ENCODE peak calls at places on chromosomes 1 and 21, in six cellular contexts. H, Y, B, D, Q and G are unnamed samples.

GRCh38 chr21:29581393-29581792 is 282.7 kb downstream of the BACH1 start:
- DNase-seq in H (no peak), Y (no peak), B (no peak), D (no peak), Q (no peak), G (no peak)

GRCh38 chr1:54803761-54804470 is 2.8 kb upstream of the TTC22 start:
- DNase-seq in H (peak; percentile 39), Y (peak; percentile 59), B (no peak), D (no peak), Q (no peak), G (no peak)

GRCh38 chr1:18486195-18486594 is 5.5 kb downstream of the KLHDC7A start:
- DNase-seq in H (no peak), Y (no peak), B (no peak), D (peak; percentile 41), Q (no peak), G (no peak)

GRCh38 chr1:94130851-94131595 is 10.1 kb upstream of the ABCA4 start:
- DNase-seq in H (no peak), Y (no peak), B (no peak), D (no peak), Q (peak; percentile 74), G (no peak)

GRCh38 chr1:53324728-53325297 is 3.1 kb downstream of the LRP8 start:
- DNase-seq in H (no peak), Y (no peak), B (no peak), D (no peak), Q (no peak), G (no peak)

GRCh38 chr1:212752256-212752933 is 39.2 kb downstream of the NSL1 start:
- DNase-seq in H (no peak), Y (no peak), B (no peak), D (no peak), Q (no peak), G (no peak)

GRCh38 chr1:20699558-20699957 is 18.2 kb downstream of the KIF17 start:
- DNase-seq in H (no peak), Y (no peak), B (no peak), D (no peak), Q (no peak), G (no peak)

GRCh38 chr1:11842154-11843041 is 5.2 kb downstream of the NPPA start:
- DNase-seq in H (no peak), Y (peak; percentile 18), B (no peak), D (peak; percentile 95), Q (no peak), G (no peak)

GRCh38 chr1:215636258-215636965 is 69.3 kb downstream of the KCTD3 start:
- DNase-seq in H (peak; percentile 69), Y (peak; percentile 31), B (no peak), D (no peak), Q (no peak), G (peak; percentile 23)

GRCh38 chr21:44547656-44548331 is 3.5 kb downstream of the KRTAP10-2 start:
- DNase-seq in H (no peak), Y (no peak), B (no peak), D (no peak), Q (peak; percentile 90), G (no peak)

GRCh38 chr1:221567859-221568507 is 173.9 kb downstream of the DUSP10 start:
- DNase-seq in H (no peak), Y (no peak), B (no peak), D (no peak), Q (no peak), G (no peak)

GRCh38 chr1:51342591-51343206 is 12.3 kb upstream of the TTC39A start:
- DNase-seq in H (no peak), Y (no peak), B (no peak), D (no peak), Q (no peak), G (no peak)

GRCh38 chr1:68168545-68169065 is 63.7 kb downstream of the WLS start:
- DNase-seq in H (no peak), Y (no peak), B (no peak), D (no peak), Q (peak; percentile 24), G (no peak)

GRCh38 chr1:17356387-17356992 is 15.5 kb upstream of the PADI6 start:
- DNase-seq in H (no peak), Y (no peak), B (no peak), D (no peak), Q (no peak), G (no peak)

GRCh38 chr1:109240158-109241152 is 8.9 kb upstream of the CELSR2 start:
- DNase-seq in H (peak; percentile 86), Y (peak; percentile 53), B (no peak), D (peak; percentile 41), Q (peak; percentile 91), G (peak; percentile 50)

GRCh38 chr1:21520899-21521716 is 11.9 kb downstream of the ALPL start:
- DNase-seq in H (no peak), Y (no peak), B (no peak), D (no peak), Q (no peak), G (no peak)

GRCh38 chr1:32992489-32993214 is 28.0 kb upstream of the RNF19B start:
- DNase-seq in H (peak; percentile 89), Y (peak; percentile 90), B (peak; percentile 83), D (peak; percentile 65), Q (peak; percentile 93), G (peak; percentile 70)

GRCh38 chr1:60504206-60504868 is 430.8 kb upstream of the C1orf87 start:
- DNase-seq in H (no peak), Y (no peak), B (no peak), D (no peak), Q (no peak), G (no peak)

GRCh38 chr21:18002393-18002792 is 183.2 kb upstream of the C21orf91 start:
- DNase-seq in H (no peak), Y (no peak), B (no peak), D (no peak), Q (no peak), G (no peak)

GRCh38 chr1:169594391-169594790 is 8.1 kb upstream of the F5 start:
- DNase-seq in H (no peak), Y (no peak), B (no peak), D (no peak), Q (peak; percentile 26), G (no peak)

GRCh38 chr1:17866451-17867029 is 111.4 kb downstream of the ACTL8 start:
- DNase-seq in H (no peak), Y (no peak), B (peak; percentile 28), D (no peak), Q (no peak), G (no peak)

GRCh38 chr21:17343055-17343454 is 169.8 kb upstream of the CXADR start:
- DNase-seq in H (no peak), Y (no peak), B (no peak), D (no peak), Q (no peak), G (no peak)

GRCh38 chr1:85465099-85465790 is at the start of gene DDAH1:
- DNase-seq in H (peak; percentile 71), Y (peak; percentile 71), B (peak; percentile 46), D (no peak), Q (peak; percentile 66), G (no peak)

GRCh38 chr1:10399487-10399917 is 638 bp downstream of the PGD start:
- DNase-seq in H (peak; percentile 67), Y (no peak), B (no peak), D (no peak), Q (no peak), G (peak; percentile 21)

GRCh38 chr21:27840273-27840672 is 873.4 kb upstream of the ADAMTS5 start:
- DNase-seq in H (no peak), Y (no peak), B (no peak), D (no peak), Q (no peak), G (no peak)

GRCh38 chr1:233197940-233198339 is 97.6 kb downstream of the PCNX2 start:
- DNase-seq in H (no peak), Y (no peak), B (no peak), D (no peak), Q (no peak), G (no peak)

GRCh38 chr1:84367219-84367618 is 31.1 kb upstream of the DNASE2B start:
- DNase-seq in H (no peak), Y (no peak), B (no peak), D (no peak), Q (no peak), G (no peak)
- TF ChIP-seq EP300 in H (no peak), Y (no peak), B (no peak), D (no peak), Q (no peak), G (no peak)

DNA sequence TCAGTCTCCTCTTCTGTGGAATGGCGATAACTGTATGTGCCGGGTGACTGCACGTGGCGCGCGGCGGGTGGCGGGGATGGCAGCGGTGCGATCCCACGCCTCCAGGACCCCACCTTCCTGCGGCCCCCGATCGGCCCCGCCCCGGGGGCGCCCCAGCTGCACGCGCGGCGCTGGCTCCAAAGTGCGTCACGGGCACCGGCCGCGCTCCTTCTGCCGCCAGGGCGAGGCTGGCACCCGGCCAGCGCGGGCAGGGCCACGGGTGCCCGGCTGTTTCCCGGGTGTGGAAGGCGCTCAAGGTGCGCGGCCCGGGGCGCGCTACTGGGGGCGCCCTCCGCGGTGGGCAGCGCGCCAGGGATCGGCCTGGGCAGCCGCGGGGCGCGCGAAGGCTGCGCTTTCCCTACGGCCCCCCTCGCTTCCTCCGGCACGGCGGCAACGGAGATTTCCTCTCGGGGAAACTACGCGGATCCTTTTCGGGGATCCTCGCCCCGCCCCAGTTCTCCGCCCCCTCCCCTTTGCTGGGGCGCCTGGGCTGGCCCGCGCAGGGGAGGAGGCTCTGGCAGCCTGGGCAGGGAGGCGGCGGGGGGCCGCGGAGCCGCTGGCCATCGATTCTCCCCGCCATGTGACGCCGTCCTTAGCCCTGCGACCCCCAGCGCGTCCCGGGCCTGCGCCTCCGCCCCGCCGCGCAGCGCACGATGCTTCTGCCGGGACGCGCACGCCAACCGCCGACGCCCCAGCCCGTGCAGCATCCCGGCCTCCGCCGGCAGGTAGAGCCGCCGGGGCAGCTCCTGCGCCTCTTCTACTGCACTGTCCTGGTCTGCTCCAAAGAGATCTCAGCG is at the start of gene EVA1C:
- DNase-seq in H (peak; percentile 87), Y (peak; percentile 82), B (peak; percentile 51), D (peak; percentile 39), Q (no peak), G (peak; percentile 49)
- TF ChIP-seq EP300 in H (no peak), Y (peak; percentile 57), B (no peak), D (no peak), Q (peak; percentile 4), G (peak; percentile 36)

DNA sequence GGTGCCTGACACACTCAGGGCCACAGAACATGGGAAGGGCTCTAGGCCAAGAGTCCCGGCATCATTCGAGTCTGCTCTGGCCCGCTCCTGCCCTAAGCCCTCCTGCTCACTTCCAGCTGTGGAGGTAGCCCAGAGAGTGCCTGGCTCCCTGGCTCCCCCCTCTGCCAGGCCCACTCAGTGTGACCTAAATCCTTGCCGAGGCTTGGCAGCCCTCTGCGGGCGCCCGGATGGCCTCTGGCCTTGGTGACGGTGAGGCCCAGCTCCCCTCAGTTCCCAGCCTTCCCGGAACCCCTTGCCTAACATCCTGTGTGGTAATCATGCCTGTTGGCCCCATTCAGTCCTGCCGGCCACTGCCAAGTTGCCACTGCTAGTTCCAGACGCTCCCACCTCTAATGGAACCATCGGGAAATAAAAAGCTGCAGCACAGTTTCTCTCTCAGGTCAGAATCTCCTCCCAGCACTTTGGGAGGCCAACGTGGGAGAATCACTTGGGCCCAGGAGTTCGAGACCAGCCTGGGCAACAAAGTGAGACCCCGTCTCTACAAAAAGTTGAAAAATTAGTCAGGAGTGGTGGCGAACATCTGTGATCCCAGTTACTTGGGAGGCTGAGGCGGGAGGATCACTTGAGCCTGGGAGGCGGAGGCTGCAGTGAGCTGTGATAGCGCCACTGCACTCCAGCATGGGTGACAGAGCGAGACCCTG is 1.2 kb upstream of the H6PD start:
- DNase-seq in H (peak; percentile 95), Y (peak; percentile 68), B (no peak), D (no peak), Q (peak; percentile 95), G (peak; percentile 78)
- TF ChIP-seq EP300 in H (peak; percentile 33), Y (peak; percentile 61), B (no peak), D (no peak), Q (peak; percentile 24), G (peak; percentile 92)

GRCh38 chr1:59116920-59117542 is 179.9 kb upstream of the FGGY start:
- DNase-seq in H (no peak), Y (no peak), B (no peak), D (no peak), Q (peak; percentile 57), G (no peak)
- TF ChIP-seq EP300 in H (no peak), Y (no peak), B (no peak), D (no peak), Q (no peak), G (no peak)